ENCODE peak calls at places on chromosomes 1 and 21, in five cellular contexts. O is Calu3, Z is nephron progenitor cell, P is pancreas, T is heart left ventricle. N is an unnamed sample.

GRCh38 chr1:236141447-236142357 is 637 bp upstream of the GPR137B start:
- DNase-seq in O (peak), Z (peak), P (peak), T (peak), N (peak)

GRCh38 chr1:168506204-168506819 is 37.5 kb downstream of the XCL2 start:
- DNase-seq in O (no peak), Z (no peak), P (no peak), T (no peak), N (no peak)

GRCh38 chr1:39533442-39533841 is 42.0 kb downstream of the BMP8A start:
- DNase-seq in O (no peak), Z (no peak), P (no peak), T (no peak), N (no peak)

GRCh38 chr21:28675265-28676041 is 317.2 kb downstream of the LTN1 start:
- DNase-seq in O (no peak), Z (no peak), P (no peak), T (no peak), N (no peak)

GRCh38 chr1:160130486-160130885 is 14.9 kb downstream of the ATP1A2 start:
- DNase-seq in O (no peak), Z (no peak), P (no peak), T (no peak), N (no peak)

GRCh38 chr1:153404086-153404635 is 12.2 kb upstream of the S100A7A start:
- DNase-seq in O (no peak), Z (no peak), P (no peak), T (no peak), N (no peak)

GRCh38 chr1:23167353-23168078 is 1.1 kb downstream of the LUZP1 start:
- DNase-seq in O (peak), Z (peak), P (peak), T (peak), N (peak)

GRCh38 chr1:41629571-41629970 is 145.1 kb upstream of the EDN2 start:
- DNase-seq in O (no peak), Z (no peak), P (no peak), T (no peak), N (no peak)

GRCh38 chr1:243723458-243724043 is 126.5 kb downstream of the AKT3 start:
- DNase-seq in O (no peak), Z (no peak), P (no peak), T (no peak), N (no peak)

GRCh38 chr1:14693996-14694395 is 95.5 kb downstream of the KAZN start:
- DNase-seq in O (no peak), Z (no peak), P (no peak), T (no peak), N (no peak)

GRCh38 chr1:17212487-17213121 is 7.7 kb downstream of the PADI1 start:
- DNase-seq in O (peak), Z (peak), P (no peak), T (no peak), N (no peak)

GRCh38 chr1:43822040-43822439 is 111.6 kb upstream of the ARTN start:
- DNase-seq in O (no peak), Z (no peak), P (no peak), T (no peak), N (no peak)

GRCh38 chr1:161192476-161193465 is 6.1 kb downstream of the ADAMTS4 start:
- DNase-seq in O (peak), Z (peak), P (peak), T (peak), N (peak)

GRCh38 chr1:81498370-81499184 is 302.2 kb upstream of the ADGRL2 start:
- DNase-seq in O (no peak), Z (no peak), P (no peak), T (no peak), N (no peak)

GRCh38 chr1:197618065-197618464 is 157.2 kb downstream of the DENND1B start:
- DNase-seq in O (no peak), Z (no peak), P (no peak), T (no peak), N (no peak)

GRCh38 chr1:39540504-39541031 is 36.0 kb downstream of the PABPC4 start:
- DNase-seq in O (no peak), Z (no peak), P (peak), T (peak), N (no peak)

GRCh38 chr1:194267021-194267420 is 1080.6 kb upstream of the B3GALT2 start:
- DNase-seq in O (no peak), Z (no peak), P (no peak), T (no peak), N (no peak)

GRCh38 chr1:209040351-209040750 is 543.2 kb upstream of the CAMK1G start:
- DNase-seq in O (no peak), Z (no peak), P (no peak), T (no peak), N (no peak)

GRCh38 chr1:240117930-240118329 is 26.2 kb downstream of the FMN2 start:
- DNase-seq in O (no peak), Z (no peak), P (no peak), T (no peak), N (no peak)

GRCh38 chr1:204975568-204976235 is 67.3 kb upstream of the CNTN2 start:
- DNase-seq in O (peak), Z (peak), P (peak), T (no peak), N (peak)

GRCh38 chr1:48418742-48419141 is 53.3 kb downstream of the SPATA6 start:
- DNase-seq in O (no peak), Z (no peak), P (no peak), T (no peak), N (no peak)

GRCh38 chr1:107525146-107525545 is 384.3 kb downstream of the NTNG1 start:
- DNase-seq in O (no peak), Z (no peak), P (no peak), T (no peak), N (no peak)

GRCh38 chr1:194300340-194300739 is 1113.9 kb upstream of the B3GALT2 start:
- DNase-seq in O (no peak), Z (no peak), P (no peak), T (no peak), N (no peak)

GRCh38 chr1:26158271-26159112 is at the start of gene FAM110D:
- DNase-seq in O (no peak), Z (no peak), P (no peak), T (no peak), N (peak)

GRCh38 chr1:3313579-3313955 is 140.9 kb upstream of the ARHGEF16 start:
- DNase-seq in O (no peak), Z (peak), P (peak), T (peak), N (no peak)

GRCh38 chr1:198102454-198102791 is 54.4 kb upstream of the NEK7 start:
- DNase-seq in O (no peak), Z (no peak), P (no peak), T (no peak), N (no peak)

GRCh38 chr1:170198584-170198983 is 52.8 kb downstream of the NTMT2 start:
- DNase-seq in O (no peak), Z (no peak), P (no peak), T (no peak), N (no peak)

GRCh38 chr1:76933847-76934657 is 66.8 kb downstream of the ST6GALNAC5 start:
- DNase-seq in O (no peak), Z (no peak), P (no peak), T (no peak), N (no peak)

GRCh38 chr1:191851799-191852595 is 306.3 kb upstream of the RGS18 start:
- DNase-seq in O (no peak), Z (no peak), P (no peak), T (no peak), N (no peak)

GRCh38 chr21:45552696-45553391 is 10.6 kb upstream of the SLC19A1 start:
- DNase-seq in O (no peak), Z (no peak), P (peak), T (no peak), N (no peak)

GRCh38 chr1:30718636-30719405 is 4.6 kb downstream of the MATN1 start:
- DNase-seq in O (peak), Z (peak), P (peak), T (peak), N (peak)
- TF ChIP-seq CTCF in O (peak), Z (peak), P (peak), T (peak), N (peak)

GRCh38 chr1:228547464-228547792 is 60.2 kb downstream of the RNF187 start:
- DNase-seq in O (no peak), Z (no peak), P (no peak), T (no peak), N (no peak)
- TF ChIP-seq CTCF in O (no peak), Z (no peak), P (no peak), T (no peak), N (no peak)

DNA sequence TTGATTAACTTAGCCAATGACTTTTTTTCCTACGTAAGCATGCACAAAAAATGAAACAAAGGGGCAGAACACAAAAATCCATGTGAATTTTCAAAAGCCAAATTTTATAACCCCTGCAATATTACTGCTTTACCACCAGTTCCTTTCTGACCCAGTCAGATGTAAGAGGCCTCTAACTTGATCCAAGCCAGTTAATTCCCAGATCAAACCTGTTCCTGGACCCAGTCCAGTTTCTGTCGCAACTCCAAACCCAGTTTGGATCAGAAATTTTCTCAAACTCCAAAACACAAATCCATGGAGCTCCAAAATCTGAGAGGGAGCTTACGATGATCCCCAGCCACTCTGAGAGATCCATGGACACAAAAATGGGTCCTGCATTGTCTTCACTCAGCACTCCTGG is 7.8 kb upstream of the ZYG11A start:
- DNase-seq in O (no peak), Z (no peak), P (no peak), T (no peak), N (no peak)
- TF ChIP-seq CTCF in O (no peak), Z (no peak), P (no peak), T (no peak), N (no peak)

GRCh38 chr1:68470388-68470970 is 20.7 kb upstream of the RPE65 start:
- DNase-seq in O (peak), Z (no peak), P (no peak), T (no peak), N (no peak)
- TF ChIP-seq CTCF in O (peak), Z (peak), P (no peak), T (peak), N (peak)

GRCh38 chr21:34947122-34947534 is 102.0 kb downstream of the RUNX1 start:
- DNase-seq in O (no peak), Z (no peak), P (no peak), T (no peak), N (no peak)

GRCh38 chr21:34945288-34945687 is 103.8 kb downstream of the RUNX1 start:
- DNase-seq in O (no peak), Z (no peak), P (no peak), T (no peak), N (no peak)

GRCh38 chr21:34944015-34944755 is 104.9 kb downstream of the RUNX1 start:
- DNase-seq in O (no peak), Z (no peak), P (no peak), T (no peak), N (no peak)

GRCh38 chr21:34948157-34948556 is 100.9 kb downstream of the RUNX1 start:
- DNase-seq in O (no peak), Z (no peak), P (no peak), T (no peak), N (no peak)

DNA sequence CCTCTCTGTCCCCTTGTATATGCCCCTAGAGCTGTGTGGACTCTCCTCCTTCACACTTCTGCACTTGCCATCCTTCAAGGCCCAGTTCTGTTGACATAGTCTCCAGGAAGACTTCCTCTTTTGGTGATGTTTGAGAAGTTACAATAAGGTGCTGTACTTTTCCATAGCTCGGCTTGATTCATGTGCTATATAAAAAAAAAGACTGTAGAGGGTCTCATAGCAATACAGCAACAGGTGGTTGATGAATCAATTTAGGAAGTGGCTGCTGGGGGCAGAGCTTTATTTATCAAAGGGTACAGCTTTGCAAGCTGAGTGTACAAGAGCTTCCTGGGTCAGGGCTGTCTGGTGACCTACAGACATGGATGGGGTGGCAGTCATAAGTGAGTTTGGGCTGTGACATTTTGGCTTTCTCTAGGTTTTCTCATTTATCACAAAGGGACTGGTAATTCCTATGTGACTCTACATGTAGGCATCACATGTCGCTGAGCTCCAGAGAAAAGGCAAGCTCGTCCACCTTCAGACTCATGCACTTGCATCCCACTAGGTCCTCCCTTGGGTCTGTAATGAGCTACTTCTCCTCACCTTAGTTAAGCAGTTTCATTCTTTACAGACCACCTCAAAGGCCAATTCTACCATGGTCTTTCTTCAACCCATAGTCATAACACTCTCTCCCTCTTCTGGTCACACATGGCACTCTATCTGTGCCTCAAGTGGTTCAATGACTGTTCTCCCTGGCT is 102.5 kb downstream of the RUNX1 start:
- DNase-seq in O (no peak), Z (no peak), P (no peak), T (no peak), N (no peak)
- TF ChIP-seq CTCF in O (no peak), Z (no peak), P (no peak), T (no peak), N (no peak)

GRCh38 chr1:63458750-63459149 is 64.3 kb downstream of the ITGB3BP start:
- DNase-seq in O (no peak), Z (no peak), P (no peak), T (no peak), N (no peak)

GRCh38 chr1:63453232-63453631 is 69.8 kb downstream of the ITGB3BP start:
- DNase-seq in O (no peak), Z (no peak), P (no peak), T (no peak), N (no peak)

GRCh38 chr1:63448741-63449140 is 74.3 kb downstream of the ITGB3BP start:
- DNase-seq in O (no peak), Z (no peak), P (no peak), T (no peak), N (no peak)

GRCh38 chr1:63450416-63450815 is 72.6 kb downstream of the ITGB3BP start:
- DNase-seq in O (no peak), Z (no peak), P (no peak), T (no peak), N (no peak)

GRCh38 chr1:63454269-63454668 is 68.8 kb downstream of the ITGB3BP start:
- DNase-seq in O (no peak), Z (no peak), P (no peak), T (no peak), N (no peak)
- TF ChIP-seq CTCF in O (no peak), Z (peak), P (no peak), T (no peak), N (no peak)

DNA sequence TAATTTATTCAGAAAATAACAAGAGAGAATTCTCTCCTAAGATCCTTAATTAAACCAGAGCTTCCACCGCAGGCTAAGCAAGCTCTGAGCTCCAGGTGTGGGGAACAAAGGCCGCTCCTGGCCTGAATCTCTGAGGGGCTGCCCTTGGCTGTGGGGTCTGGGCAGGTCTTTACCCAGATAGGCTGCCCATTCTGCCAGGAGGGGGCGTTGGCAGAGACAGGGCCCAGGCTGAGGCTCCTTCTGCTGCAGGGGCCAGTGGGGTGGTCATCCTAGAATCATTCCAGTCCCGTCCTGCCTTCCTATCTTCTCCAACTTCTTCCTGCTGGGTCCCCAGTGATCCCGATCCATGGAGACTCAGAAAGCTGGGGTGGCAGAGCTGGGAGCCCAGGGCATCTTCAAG is 82.9 kb upstream of the POU3F1 start:
- DNase-seq in O (no peak), Z (no peak), P (no peak), T (no peak), N (no peak)
- TF ChIP-seq CTCF in O (no peak), Z (no peak), P (no peak), T (no peak), N (no peak)

GRCh38 chr1:24632776-24633175 is 10.3 kb upstream of the SRRM1 start:
- DNase-seq in O (no peak), Z (no peak), P (no peak), T (no peak), N (no peak)
- TF ChIP-seq CTCF in O (no peak), Z (no peak), P (no peak), T (no peak), N (no peak)

DNA sequence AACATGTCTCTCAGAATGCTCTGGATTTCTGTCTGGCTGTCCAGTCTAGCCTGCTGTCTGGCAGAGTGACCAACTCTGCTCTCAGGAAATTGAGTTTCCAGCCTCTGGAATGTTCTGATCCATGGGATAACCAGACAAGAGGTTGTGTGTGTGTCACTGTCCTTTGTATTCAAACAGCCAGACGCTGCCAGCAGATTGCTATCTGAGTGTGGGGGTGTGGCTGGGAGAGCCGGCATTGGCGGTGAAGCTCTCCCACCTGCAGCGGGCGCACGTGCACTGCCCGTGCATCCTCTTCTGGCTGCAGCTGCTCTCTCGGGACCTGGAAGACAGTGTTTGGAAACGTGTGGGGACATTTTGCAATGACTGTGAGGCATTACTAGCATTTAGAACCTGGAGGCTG is 26.1 kb downstream of the PKP1 start:
- DNase-seq in O (peak), Z (peak), P (peak), T (peak), N (peak)
- TF ChIP-seq CTCF in O (no peak), Z (peak), P (no peak), T (no peak), N (no peak)

GRCh38 chr1:61049850-61050540 is 32.4 kb upstream of the NFIA start:
- DNase-seq in O (peak), Z (peak), P (peak), T (peak), N (peak)
- TF ChIP-seq CTCF in O (peak), Z (peak), P (peak), T (peak), N (peak)

N was measured in endothelial cell.